ENCODE peak calls at places on chromosomes 2 and 18, in eight cellular contexts. W, R, L, X, U, T, O and C are unnamed samples.

GRCh38 chr2:159199751-159200465 is 86.6 kb downstream of the WDSUB1 start:
- DNase-seq in R (no peak), W (no peak), L (no peak), T (peak), X (no peak), U (no peak), O (no peak), C (no peak)

GRCh38 chr18:49072524-49072934 is 121.8 kb upstream of the SMAD7 start:
- DNase-seq in L (no peak), X (no peak), W (no peak), T (peak), O (no peak), R (no peak), U (peak), C (no peak)

GRCh38 chr2:71710805-71711469 is 257.6 kb downstream of the DYSF start:
- DNase-seq in T (no peak), L (no peak), R (no peak), W (no peak), X (no peak), U (peak), O (no peak), C (no peak)

GRCh38 chr2:17083902-17084301 is 418.3 kb upstream of the CYRIA start:
- DNase-seq in T (no peak), O (no peak), U (no peak), X (no peak), W (no peak), R (no peak), L (no peak), C (no peak)

GRCh38 chr2:163753721-163754120 is 17.9 kb upstream of the FIGN start:
- DNase-seq in R (no peak), L (no peak), T (no peak), O (no peak), U (no peak), X (no peak), W (no peak), C (no peak)

GRCh38 chr18:74819433-74820059 is 221.9 kb downstream of the ZNF407 start:
- DNase-seq in O (no peak), T (no peak), L (no peak), X (peak), W (no peak), U (no peak), R (no peak), C (no peak)

GRCh38 chr18:35456181-35456850 is 41.4 kb downstream of the INO80C start:
- DNase-seq in X (no peak), W (peak), T (peak), O (peak), L (no peak), U (peak), R (no peak), C (no peak)

GRCh38 chr2:75290600-75291140 is 91.3 kb upstream of the TACR1 start:
- DNase-seq in U (no peak), L (peak), W (no peak), O (no peak), X (no peak), T (peak), R (no peak), C (no peak)

GRCh38 chr18:13540783-13541182 is 185.6 kb downstream of the FAM210A start:
- DNase-seq in X (no peak), O (no peak), U (no peak), L (no peak), T (no peak), W (no peak), R (no peak), C (no peak)

GRCh38 chr2:9238927-9239326 is 32.3 kb downstream of the ASAP2 start:
- DNase-seq in T (no peak), L (no peak), W (no peak), U (no peak), O (no peak), R (no peak), X (no peak), C (no peak)

GRCh38 chr2:204108301-204108700 is 171.7 kb downstream of the ICOS start:
- DNase-seq in W (peak), T (no peak), L (no peak), O (peak), U (no peak), X (peak), R (peak), C (no peak)

GRCh38 chr2:161604901-161605300 is 19.3 kb upstream of the SLC4A10 start:
- DNase-seq in R (no peak), W (no peak), U (no peak), O (no peak), X (no peak), L (no peak), T (no peak), C (no peak)

GRCh38 chr2:109516445-109517117 is 97.2 kb downstream of the SEPTIN10 start:
- DNase-seq in W (peak), U (peak), R (peak), X (peak), T (peak), O (peak), L (no peak), C (no peak)

GRCh38 chr2:85585781-85586105 is 1.5 kb downstream of the VAMP5 start:
- DNase-seq in O (peak), L (no peak), X (no peak), T (peak), W (peak), U (no peak), R (peak), C (no peak)

GRCh38 chr18:46591821-46592391 is 65.1 kb downstream of the LOXHD1 start:
- DNase-seq in T (no peak), W (peak), U (no peak), X (no peak), R (no peak), O (no peak), L (peak), C (no peak)

GRCh38 chr2:130967020-130967495 is 126.2 kb downstream of the FAM168B start:
- DNase-seq in X (no peak), R (no peak), W (no peak), L (no peak), U (no peak), T (no peak), O (no peak), C (no peak)

GRCh38 chr2:142989276-142990204 is 112.1 kb downstream of the KYNU start:
- DNase-seq in U (no peak), L (no peak), R (no peak), W (no peak), T (peak), O (peak), X (peak), C (no peak)

GRCh38 chr2:178882666-178883440 is 75.6 kb upstream of the TTN start:
- DNase-seq in U (no peak), L (no peak), W (no peak), T (peak), R (peak), O (peak), X (no peak), C (no peak)

GRCh38 chr2:178891265-178891958 is 84.2 kb upstream of the TTN start:
- DNase-seq in R (peak), U (no peak), O (peak), X (peak), T (peak), L (no peak), W (peak), C (peak)

GRCh38 chr2:178880257-178880656 is 73.0 kb upstream of the TTN start:
- DNase-seq in U (no peak), W (no peak), X (no peak), L (no peak), O (no peak), T (no peak), R (no peak), C (no peak)

GRCh38 chr2:178884440-178884839 is 77.2 kb upstream of the TTN start:
- DNase-seq in W (no peak), U (no peak), T (no peak), L (no peak), X (no peak), R (no peak), O (no peak), C (no peak)

GRCh38 chr2:178886006-178886405 is 78.8 kb upstream of the TTN start:
- DNase-seq in R (no peak), X (no peak), U (no peak), W (no peak), L (no peak), O (no peak), T (no peak), C (no peak)
- TF ChIP-seq POLR2A in R (no peak), X (no peak), U (no peak), W (no peak), L (no peak), O (no peak), T (no peak), C (no peak)

GRCh38 chr2:218236829-218237228 is 19.8 kb downstream of the ARPC2 start:
- DNase-seq in X (no peak), R (no peak), T (no peak), W (no peak), L (no peak), O (no peak), U (no peak), C (no peak)

GRCh38 chr2:218235017-218235416 is 18.0 kb downstream of the ARPC2 start:
- DNase-seq in R (no peak), T (no peak), O (no peak), U (no peak), X (no peak), L (no peak), W (no peak), C (no peak)

GRCh38 chr2:218244204-218244603 is 16.6 kb upstream of the GPBAR1 start:
- DNase-seq in O (no peak), U (no peak), T (no peak), W (no peak), R (no peak), L (no peak), X (no peak), C (no peak)

GRCh38 chr2:218234487-218234886 is 17.5 kb downstream of the ARPC2 start:
- DNase-seq in T (no peak), R (no peak), L (no peak), O (no peak), X (no peak), U (no peak), W (no peak), C (no peak)

DNA sequence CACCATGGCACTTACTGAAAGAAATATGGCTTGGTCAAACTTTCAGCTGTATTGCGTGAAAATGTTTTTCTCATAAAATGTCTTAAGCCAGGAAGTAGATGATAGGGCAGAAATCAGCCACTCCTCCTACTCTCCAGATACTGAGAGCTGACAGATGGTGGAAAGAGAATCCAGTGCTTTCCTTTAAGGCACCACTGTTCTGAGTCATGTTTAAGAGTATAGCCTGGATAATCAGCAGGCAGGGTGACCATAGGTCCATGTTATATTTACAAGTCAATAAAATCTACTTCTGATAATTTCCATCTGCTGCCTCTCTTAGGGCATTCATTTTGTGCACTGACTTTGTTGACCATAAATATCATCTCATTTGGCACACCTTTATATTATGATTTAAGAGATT is 21.9 kb downstream of the ARPC2 start:
- DNase-seq in U (no peak), R (no peak), X (no peak), L (no peak), T (no peak), O (no peak), W (no peak), C (no peak)
- TF ChIP-seq POLR2A in U (no peak), R (no peak), X (no peak), L (no peak), T (no peak), O (no peak), W (no peak), C (no peak)

GRCh38 chr2:238290079-238290478 is 1.7 kb upstream of the PER2 start:
- DNase-seq in X (peak), R (no peak), W (no peak), T (no peak), O (peak), L (no peak), U (peak), C (no peak)
- TF ChIP-seq POLR2A in X (peak), R (no peak), W (no peak), T (no peak), O (no peak), L (no peak), U (no peak), C (no peak)

GRCh38 chr2:156399224-156399949 is 36.8 kb upstream of the GPD2 start:
- DNase-seq in W (no peak), R (no peak), X (peak), U (no peak), O (no peak), L (no peak), T (peak), C (peak)
- TF ChIP-seq POLR2A in W (no peak), R (no peak), X (no peak), U (no peak), O (no peak), L (no peak), T (no peak), C (no peak)

DNA sequence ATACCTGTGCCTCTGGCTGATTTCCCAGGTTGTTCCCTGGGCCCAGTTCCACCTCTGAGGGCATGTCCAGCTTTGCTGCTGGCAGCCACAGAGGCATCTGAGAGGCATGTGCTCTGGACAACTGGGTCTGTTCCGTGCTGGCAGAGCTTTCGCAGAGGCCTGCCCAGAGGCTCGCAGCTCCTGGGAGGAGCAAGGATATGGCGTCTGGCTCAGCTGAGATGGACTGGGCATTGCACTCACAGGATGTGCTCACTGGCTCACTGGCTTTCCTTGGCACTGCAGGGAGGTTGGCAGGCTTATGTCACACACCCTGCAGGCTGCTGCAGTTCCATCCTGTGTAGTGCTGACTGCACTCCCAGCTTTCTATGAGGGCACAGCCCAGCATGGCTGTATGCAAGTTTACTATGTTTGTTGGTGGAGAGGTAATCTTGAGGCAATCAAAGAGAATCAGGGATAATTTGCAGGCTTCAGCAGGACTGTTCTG is 172.3 kb downstream of the PRKCE start:
- DNase-seq in R (peak), L (no peak), U (no peak), T (no peak), X (no peak), O (peak), W (peak), C (no peak)
- TF ChIP-seq POLR2A in R (no peak), L (no peak), U (no peak), T (no peak), X (no peak), O (no peak), W (no peak), C (no peak)

GRCh38 chr2:70084973-70085710 is 2.1 kb upstream of the PCBP1 start:
- DNase-seq in W (peak), L (no peak), T (no peak), X (no peak), R (no peak), U (peak), O (no peak), C (peak)
- TF ChIP-seq POLR2A in W (peak), L (no peak), T (no peak), X (no peak), R (no peak), U (peak), O (no peak), C (no peak)

GRCh38 chr2:26255735-26256384 is 11.1 kb downstream of the HADHB start:
- DNase-seq in R (no peak), X (no peak), W (peak), O (peak), T (no peak), U (no peak), L (no peak), C (no peak)
- TF ChIP-seq POLR2A in R (no peak), X (no peak), W (no peak), O (no peak), T (no peak), U (no peak), L (no peak), C (no peak)